ENCODE peak calls at places on chromosomes 4 and X, in five cellular contexts. S is CD8-positive, alpha-beta T cell; F is fibroblast of lung; Y is choroid plexus epithelial cell; K is cardiac fibroblast. T is an unnamed sample.

GRCh38 chrX:153777261-153778090 is 3.4 kb upstream of the SRPK3 start:
- DNase-seq in S (no peak), F (no peak), K (no peak), Y (no peak), T (no peak)

GRCh38 chr4:85681194-85681803 is 206.3 kb downstream of the ARHGAP24 start:
- DNase-seq in F (peak), S (no peak), Y (peak), K (peak), T (peak)

GRCh38 chr4:69524708-69525107 is 29.0 kb upstream of the UGT2B4 start:
- DNase-seq in S (no peak), F (peak), Y (peak), K (no peak), T (no peak)

GRCh38 chr4:78222575-78223186 is 165.6 kb downstream of the FRAS1 start:
- DNase-seq in Y (no peak), F (no peak), K (no peak), S (no peak), T (no peak)

GRCh38 chr4:153156263-153156662 is 48.0 kb upstream of the TRIM2 start:
- DNase-seq in F (peak), K (no peak), Y (peak), S (no peak), T (no peak)

GRCh38 chrX:48676893-48677270 is 6.7 kb upstream of the WAS start:
- DNase-seq in F (no peak), S (no peak), Y (no peak), K (no peak), T (no peak)

GRCh38 chr4:52199574-52200338 is 148.7 kb downstream of the SPATA18 start:
- DNase-seq in F (peak), Y (peak), K (peak), S (no peak), T (peak)

GRCh38 chrX:21047034-21047455 is 327.2 kb upstream of the CNKSR2 start:
- DNase-seq in Y (no peak), F (no peak), K (no peak), S (no peak), T (no peak)

GRCh38 chrX:9538544-9539045 is 73.7 kb downstream of the TBL1X start:
- DNase-seq in Y (peak), K (no peak), F (no peak), S (no peak), T (no peak)

GRCh38 chr4:139229534-139230039 is 50.4 kb downstream of the MGARP start:
- DNase-seq in K (peak), S (no peak), Y (peak), F (peak), T (no peak)

GRCh38 chrX:38627683-38628082 is 66.3 kb downstream of the TSPAN7 start:
- DNase-seq in F (peak), S (no peak), K (peak), Y (peak), T (no peak)

GRCh38 chr4:38837849-38838248 is 18.8 kb downstream of the TLR6 start:
- DNase-seq in K (peak), Y (peak), F (peak), S (no peak), T (no peak)

GRCh38 chrX:45515262-45516215 is 314.9 kb upstream of the DIPK2B start:
- DNase-seq in S (no peak), Y (peak), F (peak), K (peak), T (peak)

GRCh38 chr4:48804584-48805301 is 24.7 kb upstream of the FRYL start:
- DNase-seq in Y (no peak), S (no peak), K (peak), F (no peak), T (no peak)

GRCh38 chr4:5371415-5372190 is 320.3 kb downstream of the STK32B start:
- DNase-seq in Y (no peak), K (no peak), F (peak), S (no peak), T (peak)

GRCh38 chr4:4443821-4444220 is 56.9 kb downstream of the NSG1 start:
- DNase-seq in F (peak), K (peak), S (no peak), Y (peak), T (no peak)

GRCh38 chr4:161937596-161937995 is 226.2 kb downstream of the FSTL5 start:
- DNase-seq in K (no peak), F (peak), S (no peak), Y (peak), T (no peak)

GRCh38 chr4:56505269-56506109 is at the start of gene ARL9:
- DNase-seq in K (peak), F (peak), S (peak), Y (peak), T (peak)

GRCh38 chr4:153291562-153291961 is 52.9 kb upstream of the MND1 start:
- DNase-seq in F (no peak), S (no peak), K (no peak), Y (no peak), T (no peak)

GRCh38 chrX:3191821-3192220 is 150.6 kb downstream of the ARSF start:
- DNase-seq in K (no peak), Y (no peak), S (no peak), F (peak), T (no peak)

GRCh38 chr4:186132577-186133277 is 28.2 kb downstream of the FAM149A start:
- DNase-seq in F (peak), Y (peak), K (peak), S (no peak), T (no peak)

GRCh38 chr4:109592367-109592766 is 32.3 kb downstream of the MCUB start:
- DNase-seq in F (no peak), K (no peak), Y (no peak), S (no peak), T (no peak)

GRCh38 chrX:65451663-65452062 is 82.9 kb downstream of the LAS1L start:
- DNase-seq in K (peak), F (peak), Y (peak), S (no peak), T (no peak)

GRCh38 chr4:123120473-123120872 is 198.1 kb upstream of the NUDT6 start:
- DNase-seq in K (peak), F (peak), Y (peak), S (no peak), T (no peak)

GRCh38 chr4:151098191-151098590 is 1.2 kb upstream of the RPS3A start:
- DNase-seq in Y (no peak), S (no peak), F (no peak), K (no peak), T (no peak)

GRCh38 chr4:7252510-7253340 is 60.4 kb downstream of the SORCS2 start:
- DNase-seq in K (no peak), Y (no peak), S (no peak), F (no peak), T (no peak)
- H3K4me3 ChIP-seq in K (no peak), Y (no peak), S (no peak), F (no peak), T (no peak)

GRCh38 chr4:134934036-134934806 is 732.6 kb upstream of the PABPC4L start:
- DNase-seq in S (no peak), F (no peak), K (no peak), Y (no peak), T (no peak)

GRCh38 chr4:134936014-134936413 is 734.4 kb upstream of the PABPC4L start:
- DNase-seq in F (no peak), S (no peak), Y (no peak), K (no peak), T (no peak)

DNA sequence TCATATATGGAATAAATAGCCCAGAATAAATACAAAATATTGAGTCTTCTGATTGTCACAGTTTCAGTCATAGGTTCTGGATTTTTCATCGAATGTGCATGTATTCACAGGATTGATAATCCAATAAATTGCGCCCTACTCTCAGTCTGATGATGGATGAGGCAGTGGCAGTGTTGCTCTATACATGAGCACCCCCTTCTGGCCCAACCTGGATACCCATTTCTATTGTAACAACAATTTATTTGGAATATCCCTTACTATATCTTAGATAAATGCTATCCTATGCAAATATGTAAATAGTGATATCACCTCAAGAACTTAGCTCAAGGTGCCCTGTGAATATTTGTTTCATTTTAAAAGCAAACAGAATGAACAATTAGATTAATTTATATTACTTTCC is 733.7 kb upstream of the PABPC4L start:
- DNase-seq in F (no peak), S (no peak), Y (peak), K (peak), T (no peak)
- TF ChIP-seq CTCF in F (peak), S (no peak), Y (peak), K (no peak), T (no peak)

DNA sequence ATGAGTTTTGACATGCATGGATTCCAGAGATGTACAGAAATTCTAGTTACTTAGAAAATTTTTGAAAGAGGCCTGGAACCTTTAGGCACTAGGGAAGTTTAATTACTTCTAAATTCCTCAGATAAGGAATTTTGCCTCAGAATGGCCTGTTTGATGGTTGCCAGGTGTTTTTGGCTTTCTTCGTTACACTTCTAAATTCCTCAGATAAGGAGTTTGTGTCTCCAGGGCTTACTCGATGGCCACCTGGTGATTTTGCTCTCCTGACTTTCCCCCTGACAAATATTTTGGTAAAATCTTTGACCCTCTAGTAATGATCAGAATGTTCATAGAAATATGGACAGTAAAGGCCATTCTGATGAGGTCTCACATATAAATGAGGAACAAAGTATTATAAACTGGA is 64.3 kb downstream of the BEX3 start:
- DNase-seq in Y (peak), F (peak), K (no peak), S (no peak), T (no peak)
- H3K4me3 ChIP-seq in Y (no peak), F (no peak), K (no peak), S (no peak), T (no peak)

DNA sequence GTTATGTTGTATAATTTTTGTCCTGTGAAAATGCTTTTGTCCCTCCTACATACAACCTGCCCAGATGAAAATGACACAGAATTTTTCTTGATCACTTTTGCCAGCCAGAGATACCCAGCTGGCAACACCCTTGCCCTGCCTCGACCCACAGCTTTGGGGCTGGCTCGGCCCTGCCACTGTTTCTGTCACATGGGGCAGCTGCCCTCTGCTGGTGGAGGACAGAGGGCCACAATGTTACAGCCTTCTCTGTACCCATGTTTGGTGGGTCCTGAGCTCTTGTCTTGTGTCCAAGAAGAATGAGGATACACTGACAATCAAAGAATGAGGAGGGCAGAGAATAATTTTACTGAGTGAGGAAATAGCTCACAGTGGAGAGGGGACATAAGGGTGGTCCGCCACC is 31.1 kb downstream of the BMP15 start:
- DNase-seq in F (no peak), S (no peak), K (no peak), Y (peak), T (no peak)
- TF ChIP-seq CTCF in F (peak), S (no peak), K (peak), Y (peak), T (peak)

GRCh38 chr4:1137063-1137771 is 23.9 kb upstream of the RNF212 start:
- DNase-seq in F (no peak), Y (peak), S (no peak), K (peak), T (no peak)
- H3K4me3 ChIP-seq in F (no peak), Y (no peak), S (peak), K (no peak), T (no peak)

DNA sequence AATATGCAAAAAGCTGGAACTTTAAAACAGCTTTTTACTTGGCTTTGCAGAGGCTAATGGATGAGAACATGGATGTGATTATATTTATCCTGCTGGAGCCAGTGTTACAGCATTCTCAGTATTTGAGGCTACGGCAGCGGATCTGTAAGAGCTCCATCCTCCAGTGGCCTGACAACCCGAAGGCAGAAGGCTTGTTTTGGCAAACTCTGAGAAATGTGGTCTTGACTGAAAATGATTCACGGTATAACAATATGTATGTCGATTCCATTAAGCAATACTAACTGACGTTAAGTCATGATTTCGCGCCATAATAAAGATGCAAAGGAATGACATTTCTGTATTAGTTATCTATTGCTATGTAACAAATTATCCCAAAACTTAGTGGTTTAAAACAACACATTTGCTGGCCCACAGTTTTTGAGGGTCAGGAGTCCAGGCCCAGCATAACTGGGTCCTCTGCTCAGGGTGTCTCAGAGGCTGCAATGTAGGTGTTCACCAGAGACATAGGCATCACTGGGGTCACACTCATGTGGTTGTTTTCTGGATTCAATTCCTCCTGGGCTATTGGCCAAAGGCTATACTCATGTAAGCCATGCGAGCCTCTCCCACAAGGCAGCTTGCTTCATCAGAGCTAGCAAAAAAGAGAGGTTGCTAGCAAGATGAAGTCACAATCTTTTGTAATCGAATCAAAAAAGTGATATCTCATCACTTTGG is 15.6 kb downstream of the TLR8 start:
- DNase-seq in S (no peak), K (no peak), F (no peak), Y (peak), T (no peak)
- TF ChIP-seq CTCF in S (no peak), K (no peak), F (no peak), Y (no peak), T (no peak)

T was measured in AG09309.